ENCODE peak calls at places on chromosomes 11 and 22, in four cellular contexts. I is amygdala; D is stimulated activated CD4-positive, alpha-beta T cell treated with anti-CD3 and anti-CD28 coated beads, Interleukin-1b, Interleukin-23, amount 100 ng/mL, for 1 hour; Y is HT1080. Z is an unnamed sample.

GRCh38 chr22:44341431-44342346 is 28.9 kb upstream of the SHISAL1 start:
- DNase-seq in D (no peak), I (no peak), Y (no peak), Z (peak)

GRCh38 chr11:41237386-41237785 is 222.1 kb downstream of the LRRC4C start:
- DNase-seq in D (no peak), I (no peak), Y (no peak), Z (no peak)

GRCh38 chr11:46391186-46391577 is 394 bp downstream of the CHRM4 start:
- DNase-seq in Y (no peak), I (no peak), D (no peak), Z (no peak)

GRCh38 chr22:21450320-21450831 is 16.8 kb upstream of the TMEM191C start:
- DNase-seq in Y (no peak), D (no peak), I (no peak), Z (no peak)

GRCh38 chr11:34359548-34359891 is 1.7 kb upstream of the ABTB2 start:
- DNase-seq in Y (no peak), D (no peak), I (no peak), Z (no peak)

GRCh38 chr11:75349540-75350116 is 1.8 kb downstream of the ARRB1 start:
- DNase-seq in D (no peak), I (no peak), Y (no peak), Z (no peak)

GRCh38 chr11:103940542-103940941 is 95.9 kb upstream of the DDI1 start:
- DNase-seq in Y (peak), D (no peak), I (no peak), Z (no peak)

GRCh38 chr11:2858995-2859705 is 26.4 kb downstream of the CDKN1C start:
- DNase-seq in D (no peak), I (no peak), Y (no peak), Z (no peak)

GRCh38 chr11:131038597-131038996 is 122.3 kb upstream of the SNX19 start:
- DNase-seq in Y (peak), D (no peak), I (no peak), Z (no peak)

GRCh38 chr22:31106651-31107205 is 640 bp downstream of the SELENOM start:
- DNase-seq in Y (no peak), D (no peak), I (no peak), Z (peak)

GRCh38 chr11:33000181-33000580 is 15.5 kb upstream of the DEPDC7 start:
- DNase-seq in Y (peak), D (no peak), I (no peak), Z (no peak)

Z was measured in MG63.